ENCODE peak calls at places on chromosomes 7 and 10, in seven cellular contexts. One of them, this sample, is unnamed.

GRCh38 chr10:130160775-130161174 is 24.6 kb downstream of the GLRX3 start:
- DNase-seq in A549: peak
- DNase-seq in AG20443: no peak
- DNase-seq in suprapubic skin: no peak
- DNase-seq in left lung: no peak
- DNase-seq in GOT3: no peak
- DNase-seq in cardiac fibroblast: no peak
- DNase-seq in this sample: no peak

GRCh38 chr7:55280031-55280454 is 85.1 kb upstream of the LANCL2 start:
- DNase-seq in A549: peak
- DNase-seq in AG20443: peak
- DNase-seq in suprapubic skin: no peak
- DNase-seq in left lung: no peak
- DNase-seq in GOT3: no peak
- DNase-seq in cardiac fibroblast: peak
- DNase-seq in this sample: no peak

GRCh38 chr7:157668221-157668883 is 331.5 kb downstream of the DNAJB6 start:
- DNase-seq in A549: no peak
- DNase-seq in AG20443: no peak
- DNase-seq in suprapubic skin: no peak
- DNase-seq in left lung: no peak
- DNase-seq in GOT3: no peak
- DNase-seq in cardiac fibroblast: no peak
- DNase-seq in this sample: no peak

GRCh38 chr7:150322833-150323681 is at the start of the genes ACTR3C and LRRC61:
- DNase-seq in A549: no peak
- DNase-seq in AG20443: no peak
- DNase-seq in suprapubic skin: no peak
- DNase-seq in left lung: peak
- DNase-seq in GOT3: no peak
- DNase-seq in cardiac fibroblast: no peak
- DNase-seq in this sample: no peak

GRCh38 chr7:135960709-135961451 is 16.3 kb downstream of the MTPN start:
- DNase-seq in A549: no peak
- DNase-seq in AG20443: no peak
- DNase-seq in suprapubic skin: no peak
- DNase-seq in left lung: no peak
- DNase-seq in GOT3: no peak
- DNase-seq in cardiac fibroblast: no peak
- DNase-seq in this sample: no peak

GRCh38 chr7:151058766-151059361 is 525 bp upstream of the SLC4A2 start:
- DNase-seq in A549: peak
- DNase-seq in AG20443: no peak
- DNase-seq in suprapubic skin: no peak
- DNase-seq in left lung: no peak
- DNase-seq in GOT3: no peak
- DNase-seq in cardiac fibroblast: no peak
- DNase-seq in this sample: no peak

GRCh38 chr7:7731732-7732131 is 13.3 kb upstream of the RPA3 start:
- DNase-seq in A549: no peak
- DNase-seq in AG20443: no peak
- DNase-seq in suprapubic skin: no peak
- DNase-seq in left lung: no peak
- DNase-seq in GOT3: no peak
- DNase-seq in cardiac fibroblast: no peak
- DNase-seq in this sample: no peak

GRCh38 chr7:2725178-2726105 is 37.4 kb downstream of the AMZ1 start:
- DNase-seq in A549: no peak
- DNase-seq in AG20443: no peak
- DNase-seq in suprapubic skin: peak
- DNase-seq in left lung: peak
- DNase-seq in GOT3: no peak
- DNase-seq in cardiac fibroblast: no peak
- DNase-seq in this sample: peak